ENCODE peak calls at places on chromosome 12, in four cellular contexts. F is naive thymus-derived CD8-positive, alpha-beta T cell; N is esophagus squamous epithelium; K is ELF-1. X is an unnamed sample.

GRCh38 chr12:5988659-5989116 is 43.6 kb upstream of the ANO2 start:
- DNase-seq in F (peak; percentile 59), N (no peak), K (peak; percentile 89), X (peak; percentile 94)

GRCh38 chr12:58176296-58176869 is 235.0 kb downstream of the ATP23 start:
- DNase-seq in F (no peak), N (no peak), K (peak; percentile 45), X (peak; percentile 83)

GRCh38 chr12:1640630-1641234 is 11.7 kb downstream of the WNT5B start:
- DNase-seq in F (no peak), N (no peak), K (no peak), X (no peak)

GRCh38 chr12:121579190-121579791 is 1.5 kb downstream of the KDM2B start:
- DNase-seq in F (peak; percentile 30), N (no peak), K (no peak), X (peak; percentile 46)

GRCh38 chr12:84811291-84811690 is 101.3 kb downstream of the SLC6A15 start:
- DNase-seq in F (no peak), N (no peak), K (no peak), X (no peak)

GRCh38 chr12:119659289-119659897 is 8.5 kb upstream of the PRKAB1 start:
- DNase-seq in F (peak; percentile 37), N (no peak), K (no peak), X (no peak)

GRCh38 chr12:82019533-82019932 is 260.4 kb upstream of the PPFIA2 start:
- DNase-seq in F (no peak), N (no peak), K (peak; percentile 1), X (no peak)

GRCh38 chr12:18261273-18261672 is at the start of gene PIK3C2G:
- DNase-seq in F (no peak), N (no peak), K (peak; percentile 6), X (no peak)

GRCh38 chr12:53495903-53496751 is 3.1 kb downstream of the MAP3K12 start:
- DNase-seq in F (no peak), N (no peak), K (peak; percentile 70), X (peak; percentile 90)

GRCh38 chr12:82359115-82359478 is 768 bp downstream of the METTL25 start:
- DNase-seq in F (no peak), N (no peak), K (peak; percentile 38), X (peak; percentile 69)

GRCh38 chr12:95218164-95218851 is 701 bp downstream of the VEZT start:
- DNase-seq in F (peak; percentile 40), N (no peak), K (no peak), X (no peak)

GRCh38 chr12:122836027-122836921 is 1.0 kb downstream of the HIP1R start:
- DNase-seq in F (peak; percentile 70), N (no peak), K (peak; percentile 33), X (peak; percentile 39)

GRCh38 chr12:10364839-10365681 is 24.8 kb downstream of the KLRK1 start:
- DNase-seq in F (peak; percentile 75), N (peak; percentile 7), K (peak; percentile 90), X (peak; percentile 79)

GRCh38 chr12:122028165-122028591 is 6.5 kb downstream of the BCL7A start:
- DNase-seq in F (no peak), N (no peak), K (no peak), X (no peak)

GRCh38 chr12:119139448-119139847 is 39.3 kb upstream of the HSPB8 start:
- DNase-seq in F (no peak), N (no peak), K (no peak), X (no peak)

GRCh38 chr12:104886418-104887401 is 71.4 kb downstream of the SLC41A2 start:
- DNase-seq in F (no peak), N (no peak), K (no peak), X (no peak)

GRCh38 chr12:76713130-76713529 is 50.8 kb upstream of the ZDHHC17 start:
- DNase-seq in F (no peak), N (no peak), K (no peak), X (peak; percentile 57)

GRCh38 chr12:119354187-119354586 is 19.7 kb downstream of the CCDC60 start:
- DNase-seq in F (no peak), N (no peak), K (no peak), X (no peak)

GRCh38 chr12:95385246-95385645 is 88.7 kb upstream of the METAP2 start:
- DNase-seq in F (no peak), N (no peak), K (peak; percentile 14), X (no peak)